ENCODE peak calls at places on chromosomes 6 and 20, in four cellular contexts. E is activated CD8-positive, alpha-beta memory T cell treated with anti-CD3 and anti-CD28 coated beads, Interleukin-2, amount 50 U/mL, for 4 hours; X is mucosa of descending colon; R is body of pancreas. C is an unnamed sample.

GRCh38 chr6:30743099-30744053 is 889 bp upstream of the FLOT1 start:
- DNase-seq in R (peak; percentile 22), E (peak; percentile 42), X (peak; percentile 73), C (peak; percentile 19)

GRCh38 chr6:119349341-119350201 is at the start of gene MAN1A1:
- DNase-seq in R (peak; percentile 91), E (peak; percentile 92), X (peak; percentile 94), C (peak; percentile 90)

GRCh38 chr6:80223743-80224212 is 117.3 kb downstream of the BCKDHB start:
- DNase-seq in E (no peak), R (no peak), X (no peak), C (no peak)

GRCh38 chr20:50121858-50122271 is 8.9 kb upstream of the UBE2V1 start:
- DNase-seq in X (no peak), E (no peak), R (no peak), C (peak; percentile 28)

GRCh38 chr6:118876814-118877213 is 17.1 kb upstream of the ASF1A start:
- DNase-seq in X (no peak), R (no peak), E (no peak), C (no peak)

GRCh38 chr20:13941031-13941430 is 49.4 kb downstream of the SEL1L2 start:
- DNase-seq in R (no peak), E (no peak), X (no peak), C (no peak)

GRCh38 chr20:13458860-13459451 is 179.8 kb downstream of the TASP1 start:
- DNase-seq in R (peak; percentile 35), X (no peak), E (no peak), C (peak; percentile 25)

GRCh38 chr6:87118054-87118453 is 23.1 kb upstream of the CGA start:
- DNase-seq in R (no peak), E (no peak), X (no peak), C (no peak)

GRCh38 chr6:122069933-122070332 is 329.5 kb upstream of the HSF2 start:
- DNase-seq in X (no peak), R (no peak), E (no peak), C (no peak)

GRCh38 chr6:84522135-84522535 is 242.3 kb downstream of the TBX18 start:
- DNase-seq in X (no peak), E (no peak), R (no peak), C (no peak)

GRCh38 chr6:88538130-88538706 is 372.1 kb upstream of the CNR1 start:
- DNase-seq in E (no peak), X (no peak), R (no peak), C (no peak)

GRCh38 chr20:24966317-24967012 is 17.4 kb downstream of the CST7 start:
- DNase-seq in E (no peak), X (peak; percentile 5), R (no peak), C (no peak)

GRCh38 chr20:46293084-46293483 is 15.2 kb downstream of the CDH22 start:
- DNase-seq in R (no peak), X (no peak), E (no peak), C (no peak)

GRCh38 chr6:88641178-88641903 is 322.1 kb downstream of the RNGTT start:
- DNase-seq in R (no peak), E (no peak), X (no peak), C (no peak)

GRCh38 chr6:90233994-90234393 is 62.6 kb downstream of the BACH2 start:
- DNase-seq in R (no peak), X (no peak), E (peak; percentile 73), C (no peak)

C was measured in thyroid gland.